ENCODE peak calls at places on chromosomes 6 and 20, in eight cellular contexts. D is ovary, B is A549, C is transverse colon, Z is GM12878, V is sigmoid colon, G is K562, Y is HepG2. Q is an unnamed sample.

GRCh38 chr6:17881085-17881883 is 106.2 kb downstream of the KIF13A start:
- DNase-seq in Y (no peak), G (no peak), C (no peak), V (no peak), B (no peak), D (no peak), Z (no peak), Q (peak; percentile 30)

GRCh38 chr6:57242505-57242904 is 20.4 kb upstream of the RAB23 start:
- DNase-seq in Y (peak; percentile 40), V (no peak), D (no peak), Z (no peak), B (peak; percentile 15), C (no peak), G (no peak), Q (no peak)

GRCh38 chr6:63764318-63764916 is 128.8 kb downstream of the PHF3 start:
- DNase-seq in Z (peak; percentile 5), V (no peak), B (no peak), C (no peak), G (no peak), Y (peak; percentile 65), D (no peak), Q (no peak)

GRCh38 chr6:161333410-161333809 is 59.5 kb upstream of the AGPAT4 start:
- DNase-seq in Y (no peak), Z (no peak), B (no peak), C (no peak), V (no peak), D (no peak), G (no peak), Q (no peak)

GRCh38 chr6:88211446-88211845 is 45.3 kb upstream of the CNR1 start:
- DNase-seq in Z (no peak), V (no peak), B (no peak), D (no peak), G (no peak), Y (no peak), C (no peak), Q (no peak)

GRCh38 chr20:48198951-48199431 is 413.7 kb upstream of the SULF2 start:
- DNase-seq in C (no peak), B (no peak), D (no peak), G (no peak), Y (no peak), Z (no peak), V (no peak), Q (no peak)

GRCh38 chr6:15855311-15855710 is 192.5 kb upstream of the DTNBP1 start:
- DNase-seq in C (no peak), G (no peak), V (no peak), Y (no peak), D (no peak), B (no peak), Z (no peak), Q (no peak)

GRCh38 chr20:56995635-56996075 is 270.8 kb downstream of the BMP7 start:
- DNase-seq in V (no peak), G (peak; percentile 63), B (peak; percentile 45), Y (peak; percentile 23), Z (no peak), D (no peak), C (no peak), Q (no peak)

GRCh38 chr6:118764766-118765165 is 113.4 kb upstream of the CEP85L start:
- DNase-seq in Z (no peak), G (no peak), Y (no peak), V (no peak), B (no peak), C (no peak), D (no peak), Q (no peak)

GRCh38 chr6:126123226-126123625 is 136.9 kb downstream of the TRMT11 start:
- DNase-seq in D (no peak), Z (no peak), B (no peak), C (no peak), G (peak; percentile 75), Y (no peak), V (no peak), Q (no peak)
- TF ChIP-seq POLR2A in D (no peak), Z (no peak), B (no peak), C (no peak), G (no peak), Y (no peak), V (no peak), Q (no peak)

DNA sequence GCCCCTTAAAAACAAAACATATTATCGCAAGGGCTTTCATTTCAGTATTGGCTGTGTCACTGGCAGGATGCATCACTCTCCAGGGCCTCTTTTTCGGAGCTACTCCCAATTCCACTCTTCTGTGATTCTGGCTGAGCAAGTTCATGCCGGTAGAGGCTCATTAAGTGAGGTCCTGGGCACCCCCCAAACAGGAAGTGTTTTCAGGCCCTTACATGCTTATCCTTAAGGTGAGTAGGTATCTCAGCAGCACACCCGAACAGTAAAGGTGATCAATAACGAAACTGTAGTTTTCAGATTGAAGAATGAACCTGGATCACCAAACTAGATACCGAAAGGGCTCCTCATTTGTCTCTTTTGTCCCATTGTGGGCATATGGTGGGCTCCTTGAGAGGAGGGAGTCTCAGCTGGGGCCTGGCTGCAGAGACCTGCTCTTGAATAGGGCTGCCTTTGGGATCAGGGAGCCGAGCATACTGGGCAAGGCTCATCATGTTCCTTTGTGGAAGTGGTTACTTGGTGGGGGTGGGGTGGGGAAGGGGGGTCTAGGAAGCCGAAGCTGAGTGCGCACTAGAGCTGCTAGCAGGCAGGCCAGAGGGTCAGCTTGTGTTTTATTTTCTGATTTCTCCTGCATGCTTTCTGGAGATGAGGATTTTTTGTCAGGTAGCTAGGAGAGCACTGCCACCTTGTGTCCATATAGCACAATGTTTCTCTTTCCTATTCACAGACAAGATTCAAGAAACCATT is 65.2 kb downstream of the CDS2 start:
- DNase-seq in D (peak; percentile 56), Y (peak; percentile 90), G (peak; percentile 59), Z (peak; percentile 61), B (peak; percentile 89), V (no peak), C (peak; percentile 31), Q (peak; percentile 34)
- TF ChIP-seq EP300 in D (no peak), Y (no peak), G (no peak), Z (no peak), B (no peak), V (no peak), C (no peak), Q (no peak)

GRCh38 chr6:7997311-7997710 is 66.9 kb downstream of the BLOC1S5 start:
- DNase-seq in V (no peak), Z (no peak), C (no peak), G (no peak), B (no peak), D (no peak), Y (no peak), Q (no peak)

GRCh38 chr6:7993952-7994351 is 70.2 kb downstream of the BLOC1S5 start:
- DNase-seq in D (no peak), G (peak; percentile 31), Z (no peak), B (no peak), C (no peak), V (no peak), Y (no peak), Q (no peak)

GRCh38 chr6:7998103-7998725 is 66.0 kb downstream of the BLOC1S5 start:
- DNase-seq in V (no peak), Z (no peak), D (no peak), B (no peak), Y (no peak), G (no peak), C (no peak), Q (no peak)

GRCh38 chr6:7999201-7999600 is 65.0 kb downstream of the BLOC1S5 start:
- DNase-seq in C (no peak), Y (no peak), D (no peak), Z (no peak), G (no peak), B (no peak), V (no peak), Q (no peak)

GRCh38 chr6:7996538-7997225 is 67.5 kb downstream of the BLOC1S5 start:
- DNase-seq in Z (no peak), V (peak; percentile 73), B (no peak), C (no peak), G (no peak), D (no peak), Y (peak; percentile 31), Q (no peak)
- TF ChIP-seq POLR2A in Z (no peak), V (no peak), B (no peak), C (no peak), G (no peak), D (no peak), Y (no peak), Q (no peak)

GRCh38 chr6:26401987-26402658 is at the start of gene BTN3A1:
- DNase-seq in B (peak; percentile 66), C (peak; percentile 73), Y (peak; percentile 81), D (peak; percentile 66), G (peak; percentile 73), Z (peak; percentile 81), V (peak; percentile 78), Q (peak; percentile 60)

GRCh38 chr6:26400626-26401025 is 1.4 kb upstream of the BTN3A1 start:
- DNase-seq in V (no peak), C (no peak), B (no peak), Z (no peak), G (no peak), D (no peak), Y (no peak), Q (no peak)

GRCh38 chr6:26404534-26404933 is 2.5 kb downstream of the BTN3A1 start:
- DNase-seq in B (no peak), C (no peak), V (no peak), Z (no peak), D (no peak), G (no peak), Y (no peak), Q (no peak)

GRCh38 chr6:26401389-26401986 is 587 bp upstream of the BTN3A1 start:
- DNase-seq in C (no peak), B (no peak), Y (no peak), D (no peak), Z (no peak), V (no peak), G (no peak), Q (no peak)

DNA sequence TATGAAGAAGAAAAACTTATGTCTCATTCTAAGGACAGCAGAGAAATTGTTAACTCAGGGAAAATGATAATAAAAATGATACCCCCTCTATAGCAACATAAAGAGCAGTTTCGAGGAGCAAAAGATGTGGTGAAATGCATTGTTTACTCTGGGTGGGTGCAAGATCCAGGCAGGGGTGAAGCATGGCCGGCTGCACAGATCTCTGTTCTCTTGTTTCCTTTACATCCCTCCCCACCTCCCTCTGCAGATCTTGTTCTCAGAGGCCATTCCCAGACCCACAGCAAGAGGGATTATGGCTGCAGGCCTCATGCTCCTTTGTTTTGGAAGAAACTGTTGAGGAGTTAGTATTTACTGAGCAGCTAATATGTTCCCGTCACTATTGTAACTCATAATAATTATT is 1.8 kb downstream of the BTN3A1 start:
- DNase-seq in Y (no peak), B (no peak), D (no peak), C (no peak), Z (no peak), G (no peak), V (no peak), Q (no peak)
- TF ChIP-seq EP300 in Y (no peak), B (no peak), D (no peak), C (no peak), Z (no peak), G (no peak), V (no peak), Q (no peak)